ENCODE peak calls at places on chromosomes 12 and 14, in seven cellular contexts. B, D, O, P, T, L and Y are unnamed samples.

GRCh38 chr12:68392376-68392775 is 60.2 kb upstream of the MDM1 start:
- DNase-seq in T (no peak), D (no peak), B (no peak), L (no peak), O (no peak), P (no peak), Y (no peak)

GRCh38 chr12:52254180-52254964 is 20.1 kb upstream of the KRT86 start:
- DNase-seq in O (no peak), L (no peak), D (no peak), B (no peak), T (no peak), P (no peak), Y (no peak)

GRCh38 chr12:43806737-43807072 is 588 bp upstream of the TWF1 start:
- DNase-seq in O (no peak), P (no peak), D (peak), L (no peak), T (peak), B (no peak), Y (no peak)

GRCh38 chr14:103576371-103577024 is 13.7 kb downstream of the COA8 start:
- DNase-seq in T (peak), B (no peak), P (peak), O (no peak), D (no peak), L (no peak), Y (no peak)

GRCh38 chr14:61589691-61590521 is 105.4 kb upstream of the HIF1A start:
- DNase-seq in O (no peak), L (no peak), B (no peak), T (peak), P (no peak), D (peak), Y (no peak)

GRCh38 chr12:63792333-63792732 is 12.6 kb downstream of the RXYLT1 start:
- DNase-seq in B (no peak), D (no peak), L (no peak), T (peak), P (no peak), O (no peak), Y (no peak)

GRCh38 chr14:100677925-100678765 is 48.5 kb upstream of the DLK1 start:
- DNase-seq in L (peak), O (no peak), B (no peak), P (peak), T (peak), D (peak), Y (peak)

GRCh38 chr14:101176535-101177205 is 273.1 kb upstream of the RTL1 start:
- DNase-seq in L (no peak), D (no peak), T (no peak), B (no peak), P (no peak), O (no peak), Y (no peak)

GRCh38 chr12:52172956-52173355 is 18.9 kb downstream of the KRT80 start:
- DNase-seq in B (no peak), T (no peak), O (no peak), P (no peak), D (no peak), L (no peak), Y (no peak)

GRCh38 chr12:1706284-1707016 is 15.6 kb downstream of the ADIPOR2 start:
- DNase-seq in O (no peak), D (no peak), P (no peak), L (no peak), B (no peak), T (no peak), Y (peak)

GRCh38 chr12:29783773-29784666 is at the start of gene TMTC1:
- DNase-seq in D (no peak), P (peak), L (no peak), B (no peak), O (peak), T (peak), Y (no peak)

GRCh38 chr12:65960820-65961691 is 136.8 kb downstream of the HMGA2 start:
- DNase-seq in O (no peak), T (no peak), L (no peak), B (no peak), P (no peak), D (no peak), Y (no peak)

GRCh38 chr14:63717704-63718103 is 10.2 kb downstream of the SGPP1 start:
- DNase-seq in B (no peak), P (peak), T (no peak), O (no peak), D (peak), L (no peak), Y (peak)

GRCh38 chr12:51399893-51400292 is 8.7 kb upstream of the GALNT6 start:
- DNase-seq in T (no peak), D (no peak), L (no peak), P (no peak), O (no peak), B (no peak), Y (no peak)

GRCh38 chr12:49907352-49907751 is 3.7 kb upstream of the FAIM2 start:
- DNase-seq in D (no peak), O (no peak), B (no peak), T (no peak), L (no peak), P (no peak), Y (no peak)

GRCh38 chr14:96065661-96066459 is 26.7 kb downstream of the C14orf132 start:
- DNase-seq in L (no peak), P (no peak), T (peak), O (no peak), D (no peak), B (no peak), Y (no peak)

GRCh38 chr14:105273062-105273461 is 24.7 kb downstream of the BTBD6 start:
- DNase-seq in P (no peak), O (no peak), D (no peak), L (no peak), B (no peak), T (no peak), Y (no peak)

GRCh38 chr12:66902020-66902419 is 223.1 kb upstream of the GRIP1 start:
- DNase-seq in B (no peak), T (no peak), O (no peak), P (no peak), D (no peak), L (no peak), Y (no peak)

GRCh38 chr12:48033451-48033850 is 29.2 kb upstream of the COL2A1 start:
- DNase-seq in P (no peak), L (no peak), D (no peak), B (no peak), O (no peak), T (no peak), Y (no peak)

GRCh38 chr12:6688543-6688999 is 604 bp downstream of the ZNF384 start:
- DNase-seq in O (no peak), P (no peak), T (no peak), B (peak), L (no peak), D (peak), Y (no peak)

GRCh38 chr12:51976376-51977160 is 25.1 kb downstream of the ACVR1B start:
- DNase-seq in T (no peak), P (peak), O (no peak), B (no peak), D (peak), L (no peak), Y (peak)

GRCh38 chr12:114339626-114340025 is 66.3 kb downstream of the TBX5 start:
- DNase-seq in D (no peak), O (no peak), P (peak), T (no peak), B (no peak), L (peak), Y (no peak)

GRCh38 chr14:64910847-64911495 is 3.3 kb upstream of the CHURC1 start:
- DNase-seq in D (peak), O (no peak), L (peak), P (peak), B (no peak), T (peak), Y (peak)

GRCh38 chr12:53733051-53733812 is 6.0 kb upstream of the CALCOCO1 start:
- DNase-seq in D (no peak), O (no peak), L (no peak), B (no peak), P (peak), T (no peak), Y (no peak)

GRCh38 chr12:24750263-24750662 is 198.6 kb downstream of the BCAT1 start:
- DNase-seq in P (no peak), D (no peak), O (no peak), L (no peak), T (no peak), B (no peak), Y (no peak)

GRCh38 chr12:108238474-108238873 is 100.6 kb downstream of the CMKLR1 start:
- DNase-seq in L (no peak), O (no peak), B (no peak), P (no peak), T (no peak), D (no peak), Y (no peak)

GRCh38 chr14:55317503-55317902 is 46.3 kb downstream of the FBXO34 start:
- DNase-seq in L (no peak), O (no peak), D (no peak), B (no peak), P (no peak), T (peak), Y (no peak)

GRCh38 chr14:99326041-99326710 is 54.2 kb upstream of the BCL11B start:
- DNase-seq in B (no peak), O (no peak), D (no peak), T (no peak), P (no peak), L (no peak), Y (no peak)

GRCh38 chr12:11965258-11965910 is 105.4 kb upstream of the BCL2L14 start:
- DNase-seq in P (no peak), B (no peak), L (no peak), T (no peak), O (no peak), D (no peak), Y (no peak)

GRCh38 chr14:44151120-44151519 is 356.0 kb downstream of the FSCB start:
- DNase-seq in D (no peak), B (no peak), O (no peak), L (no peak), T (no peak), P (no peak), Y (no peak)

GRCh38 chr14:30194769-30195168 is 267.1 kb upstream of the PRKD1 start:
- DNase-seq in L (peak), T (no peak), P (peak), D (no peak), B (no peak), O (no peak), Y (no peak)

GRCh38 chr14:54776361-54777001 is 126.1 kb downstream of the GCH1 start:
- DNase-seq in T (no peak), B (peak), P (peak), L (peak), D (peak), O (peak), Y (peak)

GRCh38 chr12:26810330-26810729 is 22.7 kb downstream of the ITPR2 start:
- DNase-seq in L (no peak), P (peak), T (no peak), O (no peak), B (no peak), D (no peak), Y (no peak)

GRCh38 chr14:83379371-83379770 is 1845.7 kb upstream of the SEL1L start:
- DNase-seq in L (no peak), T (no peak), P (peak), O (no peak), D (no peak), B (no peak), Y (no peak)

GRCh38 chr12:19666070-19666469 is 226.8 kb downstream of the AEBP2 start:
- DNase-seq in D (no peak), P (no peak), T (no peak), B (no peak), L (no peak), O (no peak), Y (no peak)

GRCh38 chr12:51011960-51012359 is 14.2 kb downstream of the SLC11A2 start:
- DNase-seq in B (no peak), D (no peak), T (peak), O (no peak), L (no peak), P (no peak), Y (no peak)

GRCh38 chr12:45938566-45938965 is 51.8 kb downstream of the SCAF11 start:
- DNase-seq in O (no peak), P (no peak), D (no peak), T (peak), L (no peak), B (no peak), Y (no peak)